ENCODE peak calls at places on chromosome 1, in four cellular contexts. One of them, this sample, is unnamed.

GRCh38 chr1:154639876-154640275 is 31.9 kb upstream of the ADAR start:
- DNase-seq in HEK293T: no peak
- DNase-seq in EL: no peak
- DNase-seq in endothelial cell: no peak
- DNase-seq in this sample: no peak

GRCh38 chr1:237011432-237011831 is 7.2 kb upstream of the MT1HL1 start:
- DNase-seq in HEK293T: no peak
- DNase-seq in endothelial cell: no peak
- DNase-seq in EL: no peak
- DNase-seq in this sample: no peak

GRCh38 chr1:111199329-111199728 is 1.1 kb downstream of the DENND2D start:
- DNase-seq in endothelial cell: no peak
- DNase-seq in HEK293T: no peak
- DNase-seq in EL: no peak
- DNase-seq in this sample: no peak

GRCh38 chr1:21634481-21635137 is 34.5 kb downstream of the RAP1GAP start:
- DNase-seq in EL: no peak
- DNase-seq in endothelial cell: no peak
- DNase-seq in HEK293T: no peak
- DNase-seq in this sample: no peak

GRCh38 chr1:8023995-8024313 is 2.2 kb downstream of the ERRFI1 start:
- DNase-seq in EL: no peak
- DNase-seq in HEK293T: no peak
- DNase-seq in endothelial cell: no peak
- DNase-seq in this sample: no peak

GRCh38 chr1:54564312-54565112 is 16.5 kb downstream of the ACOT11 start:
- DNase-seq in HEK293T: no peak
- DNase-seq in EL: no peak
- DNase-seq in endothelial cell: no peak
- DNase-seq in this sample: no peak

GRCh38 chr1:154420172-154420571 is 15.0 kb downstream of the IL6R start:
- DNase-seq in endothelial cell: no peak
- DNase-seq in HEK293T: no peak
- DNase-seq in EL: peak; percentile 85
- DNase-seq in this sample: peak; percentile 56

GRCh38 chr1:13900583-13900982 is 200.6 kb downstream of the PRDM2 start:
- DNase-seq in HEK293T: no peak
- DNase-seq in endothelial cell: no peak
- DNase-seq in EL: no peak
- DNase-seq in this sample: no peak

GRCh38 chr1:58620259-58620658 is 43.2 kb upstream of the TACSTD2 start:
- DNase-seq in HEK293T: no peak
- DNase-seq in endothelial cell: no peak
- DNase-seq in EL: no peak
- DNase-seq in this sample: no peak

GRCh38 chr1:204736861-204737260 is 51.3 kb upstream of the LRRN2 start:
- DNase-seq in endothelial cell: no peak
- DNase-seq in HEK293T: no peak
- DNase-seq in EL: no peak
- DNase-seq in this sample: no peak

GRCh38 chr1:42732126-42732680 is 7.8 kb downstream of the CLDN19 start:
- DNase-seq in HEK293T: no peak
- DNase-seq in EL: no peak
- DNase-seq in endothelial cell: no peak
- DNase-seq in this sample: no peak

GRCh38 chr1:210937846-210938245 is 196.1 kb downstream of the KCNH1 start:
- DNase-seq in EL: no peak
- DNase-seq in HEK293T: no peak
- DNase-seq in endothelial cell: no peak
- DNase-seq in this sample: no peak

GRCh38 chr1:180917306-180918065 is 4.8 kb downstream of the KIAA1614 start:
- DNase-seq in HEK293T: no peak
- DNase-seq in EL: no peak
- DNase-seq in endothelial cell: no peak
- DNase-seq in this sample: no peak